ENCODE peak calls at places on chromosomes 3 and 15, in eight cellular contexts. One of them, this sample, is unnamed. For H3K27me3 and H3K36me3, the result is how much of the 10 kb centered on the place peaks cover.

GRCh38 chr3:160611141-160611540 is 45.8 kb upstream of the KPNA4 start:
- DNase-seq in naive thymus-derived CD4-positive, alpha-beta T cell: no peak
- DNase-seq in heart left ventricle: no peak
- DNase-seq in CD8-positive, alpha-beta memory T cell: no peak
- DNase-seq in cardiac muscle cell: no peak
- DNase-seq in fibroblast of lung: no peak
- DNase-seq in brain microvascular endothelial cell: no peak
- DNase-seq in aorta: no peak
- DNase-seq in this sample: peak

GRCh38 chr3:21013566-21013965 is 737.4 kb downstream of the ZNF385D start:
- DNase-seq in naive thymus-derived CD4-positive, alpha-beta T cell: no peak
- DNase-seq in aorta: no peak
- DNase-seq in brain microvascular endothelial cell: no peak
- DNase-seq in heart left ventricle: no peak
- DNase-seq in fibroblast of lung: peak
- DNase-seq in cardiac muscle cell: no peak
- DNase-seq in CD8-positive, alpha-beta memory T cell: no peak
- DNase-seq in this sample: no peak

GRCh38 chr3:17356581-17356980 is 385.9 kb downstream of the TBC1D5 start:
- DNase-seq in naive thymus-derived CD4-positive, alpha-beta T cell: no peak
- DNase-seq in brain microvascular endothelial cell: no peak
- DNase-seq in cardiac muscle cell: no peak
- DNase-seq in fibroblast of lung: no peak
- DNase-seq in CD8-positive, alpha-beta memory T cell: no peak
- DNase-seq in heart left ventricle: no peak
- DNase-seq in aorta: no peak
- DNase-seq in this sample: no peak

GRCh38 chr3:133588035-133588434 is 14.5 kb downstream of the CDV3 start:
- DNase-seq in cardiac muscle cell: no peak
- DNase-seq in fibroblast of lung: no peak
- DNase-seq in CD8-positive, alpha-beta memory T cell: no peak
- DNase-seq in brain microvascular endothelial cell: no peak
- DNase-seq in aorta: no peak
- DNase-seq in heart left ventricle: no peak
- DNase-seq in naive thymus-derived CD4-positive, alpha-beta T cell: no peak
- DNase-seq in this sample: no peak

GRCh38 chr3:30689202-30689641 is 82.8 kb downstream of the TGFBR2 start:
- DNase-seq in naive thymus-derived CD4-positive, alpha-beta T cell: no peak
- DNase-seq in brain microvascular endothelial cell: peak
- DNase-seq in cardiac muscle cell: peak
- DNase-seq in heart left ventricle: peak
- DNase-seq in fibroblast of lung: peak
- DNase-seq in CD8-positive, alpha-beta memory T cell: no peak
- DNase-seq in aorta: peak
- DNase-seq in this sample: no peak

GRCh38 chr3:90007786-90008499 is 900.5 kb downstream of the EPHA3 start:
- DNase-seq in CD8-positive, alpha-beta memory T cell: no peak
- DNase-seq in cardiac muscle cell: peak
- DNase-seq in heart left ventricle: peak
- DNase-seq in fibroblast of lung: no peak
- DNase-seq in brain microvascular endothelial cell: no peak
- DNase-seq in aorta: no peak
- DNase-seq in naive thymus-derived CD4-positive, alpha-beta T cell: no peak
- DNase-seq in this sample: peak

GRCh38 chr15:31977812-31978662 is 52.3 kb upstream of the CHRNA7 start:
- DNase-seq in cardiac muscle cell: peak
- DNase-seq in aorta: peak
- DNase-seq in CD8-positive, alpha-beta memory T cell: peak
- DNase-seq in fibroblast of lung: peak
- DNase-seq in brain microvascular endothelial cell: peak
- DNase-seq in heart left ventricle: peak
- DNase-seq in naive thymus-derived CD4-positive, alpha-beta T cell: peak
- DNase-seq in this sample: peak

GRCh38 chr15:56076651-56077050 is 83.2 kb upstream of the NEDD4 start:
- DNase-seq in cardiac muscle cell: no peak
- DNase-seq in heart left ventricle: no peak
- DNase-seq in CD8-positive, alpha-beta memory T cell: no peak
- DNase-seq in brain microvascular endothelial cell: no peak
- DNase-seq in fibroblast of lung: no peak
- DNase-seq in naive thymus-derived CD4-positive, alpha-beta T cell: no peak
- DNase-seq in aorta: no peak
- DNase-seq in this sample: no peak

GRCh38 chr3:188562163-188562562 is 408.2 kb downstream of the LPP start:
- DNase-seq in naive thymus-derived CD4-positive, alpha-beta T cell: no peak
- DNase-seq in fibroblast of lung: no peak
- DNase-seq in brain microvascular endothelial cell: no peak
- DNase-seq in heart left ventricle: no peak
- DNase-seq in cardiac muscle cell: no peak
- DNase-seq in CD8-positive, alpha-beta memory T cell: no peak
- DNase-seq in aorta: no peak
- DNase-seq in this sample: no peak

GRCh38 chr3:189948724-189949045 is 172.0 kb downstream of the P3H2 start:
- DNase-seq in heart left ventricle: no peak
- DNase-seq in cardiac muscle cell: no peak
- DNase-seq in CD8-positive, alpha-beta memory T cell: no peak
- DNase-seq in fibroblast of lung: no peak
- DNase-seq in brain microvascular endothelial cell: no peak
- DNase-seq in naive thymus-derived CD4-positive, alpha-beta T cell: no peak
- DNase-seq in aorta: no peak
- DNase-seq in this sample: no peak

GRCh38 chr3:82186017-82186416 is 424.6 kb upstream of the GBE1 start:
- DNase-seq in naive thymus-derived CD4-positive, alpha-beta T cell: no peak
- DNase-seq in aorta: no peak
- DNase-seq in CD8-positive, alpha-beta memory T cell: no peak
- DNase-seq in heart left ventricle: no peak
- DNase-seq in fibroblast of lung: no peak
- DNase-seq in cardiac muscle cell: no peak
- DNase-seq in brain microvascular endothelial cell: no peak
- DNase-seq in this sample: no peak

GRCh38 chr15:78396976-78397375 is 41.0 kb upstream of the IREB2 start:
- DNase-seq in brain microvascular endothelial cell: no peak
- DNase-seq in naive thymus-derived CD4-positive, alpha-beta T cell: no peak
- DNase-seq in heart left ventricle: no peak
- DNase-seq in aorta: peak
- DNase-seq in fibroblast of lung: no peak
- DNase-seq in cardiac muscle cell: peak
- DNase-seq in CD8-positive, alpha-beta memory T cell: no peak
- DNase-seq in this sample: peak

GRCh38 chr15:63722144-63722543 is 111.6 kb downstream of the HERC1 start:
- DNase-seq in CD8-positive, alpha-beta memory T cell: no peak
- DNase-seq in brain microvascular endothelial cell: no peak
- DNase-seq in fibroblast of lung: no peak
- DNase-seq in aorta: no peak
- DNase-seq in naive thymus-derived CD4-positive, alpha-beta T cell: no peak
- DNase-seq in cardiac muscle cell: no peak
- DNase-seq in heart left ventricle: no peak
- DNase-seq in this sample: no peak

GRCh38 chr3:49133226-49133951 is 539 bp upstream of the LAMB2 start:
- DNase-seq in CD8-positive, alpha-beta memory T cell: no peak
- DNase-seq in heart left ventricle: peak
- DNase-seq in aorta: peak
- DNase-seq in fibroblast of lung: peak
- DNase-seq in naive thymus-derived CD4-positive, alpha-beta T cell: no peak
- DNase-seq in brain microvascular endothelial cell: peak
- DNase-seq in cardiac muscle cell: peak
- DNase-seq in this sample: peak

GRCh38 chr15:62497356-62497755 is 332.3 kb upstream of the C2CD4B start:
- DNase-seq in CD8-positive, alpha-beta memory T cell: no peak
- DNase-seq in brain microvascular endothelial cell: no peak
- DNase-seq in heart left ventricle: no peak
- DNase-seq in cardiac muscle cell: peak
- DNase-seq in fibroblast of lung: peak
- DNase-seq in naive thymus-derived CD4-positive, alpha-beta T cell: no peak
- DNase-seq in aorta: no peak
- DNase-seq in this sample: no peak

GRCh38 chr3:45554001-45554691 is 40.4 kb upstream of the LIMD1 start:
- DNase-seq in CD8-positive, alpha-beta memory T cell: no peak
- DNase-seq in fibroblast of lung: peak
- DNase-seq in aorta: peak
- DNase-seq in naive thymus-derived CD4-positive, alpha-beta T cell: no peak
- DNase-seq in brain microvascular endothelial cell: no peak
- DNase-seq in heart left ventricle: peak
- DNase-seq in cardiac muscle cell: peak
- DNase-seq in this sample: no peak

GRCh38 chr3:3714572-3714971 is 84.7 kb upstream of the LRRN1 start:
- DNase-seq in heart left ventricle: no peak
- DNase-seq in naive thymus-derived CD4-positive, alpha-beta T cell: no peak
- DNase-seq in cardiac muscle cell: no peak
- DNase-seq in aorta: no peak
- DNase-seq in CD8-positive, alpha-beta memory T cell: no peak
- DNase-seq in fibroblast of lung: peak
- DNase-seq in brain microvascular endothelial cell: no peak
- DNase-seq in this sample: no peak

GRCh38 chr3:42707620-42708355 is 5.2 kb upstream of the HHATL start:
- DNase-seq in cardiac muscle cell: no peak
- DNase-seq in brain microvascular endothelial cell: no peak
- DNase-seq in fibroblast of lung: no peak
- DNase-seq in naive thymus-derived CD4-positive, alpha-beta T cell: no peak
- DNase-seq in CD8-positive, alpha-beta memory T cell: no peak
- DNase-seq in heart left ventricle: peak
- DNase-seq in aorta: no peak
- DNase-seq in this sample: no peak

GRCh38 chr3:177195242-177195940 is 1.9 kb downstream of the TBL1XR1 start:
- DNase-seq in CD8-positive, alpha-beta memory T cell: no peak
- DNase-seq in heart left ventricle: peak
- DNase-seq in aorta: no peak
- DNase-seq in brain microvascular endothelial cell: no peak
- DNase-seq in naive thymus-derived CD4-positive, alpha-beta T cell: no peak
- DNase-seq in fibroblast of lung: peak
- DNase-seq in cardiac muscle cell: peak
- DNase-seq in this sample: peak

GRCh38 chr3:107855710-107856109 is 235.1 kb downstream of the CD47 start:
- DNase-seq in CD8-positive, alpha-beta memory T cell: no peak
- DNase-seq in aorta: no peak
- DNase-seq in naive thymus-derived CD4-positive, alpha-beta T cell: no peak
- DNase-seq in cardiac muscle cell: peak
- DNase-seq in brain microvascular endothelial cell: peak
- DNase-seq in fibroblast of lung: peak
- DNase-seq in heart left ventricle: no peak
- DNase-seq in this sample: no peak

GRCh38 chr3:125103406-125103805 is 47.6 kb upstream of the HEG1 start:
- DNase-seq in cardiac muscle cell: no peak
- DNase-seq in heart left ventricle: no peak
- DNase-seq in naive thymus-derived CD4-positive, alpha-beta T cell: no peak
- DNase-seq in fibroblast of lung: no peak
- DNase-seq in brain microvascular endothelial cell: no peak
- DNase-seq in CD8-positive, alpha-beta memory T cell: no peak
- DNase-seq in aorta: no peak
- DNase-seq in this sample: no peak

GRCh38 chr3:125102470-125102869 is 46.7 kb upstream of the HEG1 start:
- DNase-seq in brain microvascular endothelial cell: no peak
- DNase-seq in fibroblast of lung: no peak
- DNase-seq in aorta: no peak
- DNase-seq in heart left ventricle: no peak
- DNase-seq in cardiac muscle cell: no peak
- DNase-seq in naive thymus-derived CD4-positive, alpha-beta T cell: no peak
- DNase-seq in CD8-positive, alpha-beta memory T cell: no peak
- DNase-seq in this sample: no peak

GRCh38 chr3:125107384-125107783 is 51.6 kb upstream of the HEG1 start:
- DNase-seq in naive thymus-derived CD4-positive, alpha-beta T cell: no peak
- DNase-seq in aorta: no peak
- DNase-seq in CD8-positive, alpha-beta memory T cell: no peak
- DNase-seq in cardiac muscle cell: no peak
- DNase-seq in brain microvascular endothelial cell: no peak
- DNase-seq in fibroblast of lung: no peak
- DNase-seq in heart left ventricle: no peak
- DNase-seq in this sample: no peak

GRCh38 chr3:125104639-125105038 is 48.8 kb upstream of the HEG1 start:
- DNase-seq in naive thymus-derived CD4-positive, alpha-beta T cell: no peak
- DNase-seq in aorta: no peak
- DNase-seq in cardiac muscle cell: peak
- DNase-seq in brain microvascular endothelial cell: no peak
- DNase-seq in CD8-positive, alpha-beta memory T cell: no peak
- DNase-seq in heart left ventricle: no peak
- DNase-seq in fibroblast of lung: peak
- DNase-seq in this sample: no peak

DNA sequence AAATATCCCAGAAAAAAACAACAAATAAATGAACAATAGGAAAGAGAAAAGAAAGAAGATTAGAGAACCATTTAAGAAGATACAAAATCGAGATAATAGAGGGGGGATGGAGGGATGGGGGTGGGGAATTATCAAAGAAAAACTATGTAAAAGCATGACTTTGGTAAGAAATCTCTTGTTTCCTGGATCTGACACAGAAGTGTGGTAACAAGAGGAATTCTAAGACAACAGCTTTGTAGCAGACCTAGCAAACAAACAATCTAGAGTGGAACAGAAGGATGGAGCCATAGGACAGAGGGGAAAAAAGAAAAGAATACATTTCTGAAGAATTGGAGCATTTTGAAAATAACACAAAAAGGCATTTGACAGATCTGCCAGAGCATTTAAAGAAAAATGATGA is 49.3 kb upstream of the HEG1 start:
- DNase-seq in fibroblast of lung: no peak
- DNase-seq in brain microvascular endothelial cell: no peak
- DNase-seq in aorta: no peak
- DNase-seq in heart left ventricle: no peak
- DNase-seq in cardiac muscle cell: peak
- DNase-seq in naive thymus-derived CD4-positive, alpha-beta T cell: no peak
- DNase-seq in CD8-positive, alpha-beta memory T cell: no peak
- DNase-seq in this sample: no peak
- H3K4me3 ChIP-seq in fibroblast of lung: no peak
- H3K4me3 ChIP-seq in brain microvascular endothelial cell: no peak
- H3K4me3 ChIP-seq in aorta: no peak
- H3K4me3 ChIP-seq in heart left ventricle: no peak
- H3K4me3 ChIP-seq in cardiac muscle cell: no peak
- H3K4me3 ChIP-seq in naive thymus-derived CD4-positive, alpha-beta T cell: no peak
- H3K4me3 ChIP-seq in CD8-positive, alpha-beta memory T cell: no peak
- H3K4me3 ChIP-seq in this sample: no peak

GRCh38 chr15:52795464-52796227 is 5.5 kb upstream of the ONECUT1 start:
- DNase-seq in fibroblast of lung: no peak
- DNase-seq in CD8-positive, alpha-beta memory T cell: no peak
- DNase-seq in aorta: no peak
- DNase-seq in naive thymus-derived CD4-positive, alpha-beta T cell: no peak
- DNase-seq in brain microvascular endothelial cell: no peak
- DNase-seq in cardiac muscle cell: no peak
- DNase-seq in heart left ventricle: no peak
- DNase-seq in this sample: no peak
- H3K27me3 ChIP-seq in fibroblast of lung: half or more
- H3K27me3 ChIP-seq in CD8-positive, alpha-beta memory T cell: half or more
- H3K27me3 ChIP-seq in aorta: under half
- H3K27me3 ChIP-seq in naive thymus-derived CD4-positive, alpha-beta T cell: under half
- H3K27me3 ChIP-seq in brain microvascular endothelial cell: half or more
- H3K27me3 ChIP-seq in cardiac muscle cell: half or more
- H3K27me3 ChIP-seq in heart left ventricle: half or more
- H3K27me3 ChIP-seq in this sample: under half

GRCh38 chr3:66038384-66038725 is 363 bp downstream of the MAGI1 start:
- DNase-seq in cardiac muscle cell: no peak
- DNase-seq in aorta: no peak
- DNase-seq in fibroblast of lung: no peak
- DNase-seq in brain microvascular endothelial cell: no peak
- DNase-seq in naive thymus-derived CD4-positive, alpha-beta T cell: no peak
- DNase-seq in heart left ventricle: no peak
- DNase-seq in CD8-positive, alpha-beta memory T cell: no peak
- DNase-seq in this sample: no peak
- H3K36me3 ChIP-seq in cardiac muscle cell: under half
- H3K36me3 ChIP-seq in aorta: under half
- H3K36me3 ChIP-seq in fibroblast of lung: under half
- H3K36me3 ChIP-seq in brain microvascular endothelial cell: under half
- H3K36me3 ChIP-seq in naive thymus-derived CD4-positive, alpha-beta T cell: under half
- H3K36me3 ChIP-seq in heart left ventricle: under half
- H3K36me3 ChIP-seq in CD8-positive, alpha-beta memory T cell: under half
- H3K36me3 ChIP-seq in this sample: under half

GRCh38 chr3:179526482-179526881 is 36.2 kb upstream of the ACTL6A start:
- DNase-seq in CD8-positive, alpha-beta memory T cell: no peak
- DNase-seq in cardiac muscle cell: peak
- DNase-seq in heart left ventricle: no peak
- DNase-seq in naive thymus-derived CD4-positive, alpha-beta T cell: no peak
- DNase-seq in brain microvascular endothelial cell: no peak
- DNase-seq in fibroblast of lung: no peak
- DNase-seq in aorta: no peak
- DNase-seq in this sample: no peak
- H3K4me3 ChIP-seq in CD8-positive, alpha-beta memory T cell: no peak
- H3K4me3 ChIP-seq in cardiac muscle cell: no peak
- H3K4me3 ChIP-seq in heart left ventricle: no peak
- H3K4me3 ChIP-seq in naive thymus-derived CD4-positive, alpha-beta T cell: no peak
- H3K4me3 ChIP-seq in brain microvascular endothelial cell: no peak
- H3K4me3 ChIP-seq in fibroblast of lung: no peak
- H3K4me3 ChIP-seq in aorta: no peak
- H3K4me3 ChIP-seq in this sample: no peak